ENCODE peak calls at places on chromosomes 4 and X, in four cellular contexts. M is esophagus squamous epithelium, F is lower lobe of right lung, Y is astrocyte. R is an unnamed sample.

GRCh38 chr4:87007345-87008181 is 72.8 kb downstream of the AFF1 start:
- DNase-seq in M (no peak), F (peak; percentile 61), Y (peak; percentile 43), R (peak; percentile 38)

GRCh38 chr4:243407-243806 is 61.9 kb downstream of the ZNF732 start:
- DNase-seq in M (no peak), F (no peak), Y (no peak), R (no peak)

GRCh38 chrX:21700967-21701366 is 42.8 kb upstream of the KLHL34 start:
- DNase-seq in M (no peak), F (no peak), Y (no peak), R (no peak)

GRCh38 chr4:100728861-100729260 is 211.0 kb upstream of the EMCN start:
- DNase-seq in M (no peak), F (no peak), Y (no peak), R (no peak)

GRCh38 chr4:138614462-138615142 is 372.5 kb upstream of the SLC7A11 start:
- DNase-seq in M (no peak), F (no peak), Y (no peak), R (no peak)

GRCh38 chr4:8742546-8742945 is 129.1 kb downstream of the HMX1 start:
- DNase-seq in M (no peak), F (peak; percentile 19), Y (no peak), R (no peak)

GRCh38 chrX:11724122-11725017 is 33.7 kb upstream of the MSL3 start:
- DNase-seq in M (no peak), F (no peak), Y (peak; percentile 9), R (no peak)

GRCh38 chr4:38860788-38861424 is 4.3 kb upstream of the TLR6 start:
- DNase-seq in M (no peak), F (peak; percentile 60), Y (no peak), R (peak; percentile 45)

GRCh38 chr4:162485486-162485885 is 321.7 kb upstream of the FSTL5 start:
- DNase-seq in M (no peak), F (no peak), Y (peak; percentile 63), R (no peak)

GRCh38 chr4:44725166-44725565 is 1.2 kb downstream of the GNPDA2 start:
- DNase-seq in M (no peak), F (no peak), Y (no peak), R (no peak)

GRCh38 chr4:78707793-78708192 is 68.4 kb upstream of the BMP2K start:
- DNase-seq in M (no peak), F (no peak), Y (no peak), R (no peak)

GRCh38 chrX:131577999-131578734 is 34.3 kb downstream of the OR13H1 start:
- DNase-seq in M (no peak), F (no peak), Y (no peak), R (no peak)

GRCh38 chr4:7042697-7043464 is at the start of gene TADA2B:
- DNase-seq in M (peak; percentile 71), F (peak; percentile 98), Y (peak; percentile 93), R (peak; percentile 93)

GRCh38 chrX:103877571-103877970 is 45.5 kb upstream of the RAB9B start:
- DNase-seq in M (no peak), F (no peak), Y (no peak), R (no peak)

GRCh38 chr4:17126306-17126978 is 228.0 kb upstream of the LDB2 start:
- DNase-seq in M (no peak), F (no peak), Y (no peak), R (no peak)

GRCh38 chrX:71661919-71662318 is 5.4 kb upstream of the LOC101059915 start:
- DNase-seq in M (no peak), F (no peak), Y (no peak), R (no peak)

GRCh38 chr4:188041721-188042120 is 46.1 kb downstream of the ZFP42 start:
- DNase-seq in M (no peak), F (no peak), Y (no peak), R (no peak)

GRCh38 chr4:152805818-152806217 is 26.1 kb downstream of the ARFIP1 start:
- DNase-seq in M (no peak), F (no peak), Y (no peak), R (no peak)

GRCh38 chr4:164959896-164960295 is 17.6 kb downstream of the TRIM61 start:
- DNase-seq in M (no peak), F (no peak), Y (no peak), R (no peak)

GRCh38 chr4:140252144-140252741 is 98.3 kb upstream of the MAML3 start:
- DNase-seq in M (no peak), F (peak; percentile 49), Y (peak; percentile 9), R (no peak)

GRCh38 chr4:10565166-10565780 is 108.0 kb upstream of the ZNF518B start:
- DNase-seq in M (no peak), F (no peak), Y (no peak), R (no peak)

GRCh38 chr4:72846280-72847111 is 223.0 kb downstream of the COX18 start:
- DNase-seq in M (no peak), F (no peak), Y (no peak), R (no peak)

GRCh38 chr4:139278450-139278849 is 1.6 kb downstream of the MGARP start:
- DNase-seq in M (no peak), F (no peak), Y (no peak), R (no peak)

GRCh38 chr4:18390655-18391369 is 369.3 kb upstream of the LCORL start:
- DNase-seq in M (no peak), F (no peak), Y (no peak), R (no peak)

GRCh38 chr4:141599853-141600252 is 36.5 kb upstream of the IL15 start:
- DNase-seq in M (no peak), F (no peak), Y (no peak), R (no peak)

GRCh38 chr4:188942606-188943005 is 803.4 kb downstream of the TRIML1 start:
- DNase-seq in M (no peak), F (no peak), Y (no peak), R (no peak)

GRCh38 chrX:30150196-30150895 is 65.0 kb upstream of the MAGEB2 start:
- DNase-seq in M (no peak), F (no peak), Y (no peak), R (no peak)

GRCh38 chr4:53913098-53913497 is 151.3 kb downstream of the CHIC2 start:
- DNase-seq in M (no peak), F (no peak), Y (no peak), R (no peak)

GRCh38 chrX:133983243-133983973 is 2.0 kb downstream of the GPC3 start:
- DNase-seq in M (no peak), F (no peak), Y (no peak), R (no peak)

GRCh38 chrX:9285342-9285771 is 179.5 kb upstream of the TBL1X start:
- DNase-seq in M (no peak), F (no peak), Y (no peak), R (no peak)

GRCh38 chr4:77074961-77075855 is 581 bp downstream of the CCNI start:
- DNase-seq in M (peak; percentile 51), F (peak; percentile 90), Y (peak; percentile 62), R (peak; percentile 83)

GRCh38 chr4:176193898-176194297 is 1.5 kb downstream of the SPATA4 start:
- DNase-seq in M (no peak), F (no peak), Y (peak; percentile 79), R (no peak)

GRCh38 chrX:30504309-30504708 is 73.3 kb downstream of the TASL start:
- DNase-seq in M (no peak), F (no peak), Y (peak; percentile 22), R (no peak)

GRCh38 chrX:110341189-110342035 is 17.2 kb upstream of the RTL9 start:
- DNase-seq in M (no peak), F (no peak), Y (peak; percentile 84), R (no peak)

DNA sequence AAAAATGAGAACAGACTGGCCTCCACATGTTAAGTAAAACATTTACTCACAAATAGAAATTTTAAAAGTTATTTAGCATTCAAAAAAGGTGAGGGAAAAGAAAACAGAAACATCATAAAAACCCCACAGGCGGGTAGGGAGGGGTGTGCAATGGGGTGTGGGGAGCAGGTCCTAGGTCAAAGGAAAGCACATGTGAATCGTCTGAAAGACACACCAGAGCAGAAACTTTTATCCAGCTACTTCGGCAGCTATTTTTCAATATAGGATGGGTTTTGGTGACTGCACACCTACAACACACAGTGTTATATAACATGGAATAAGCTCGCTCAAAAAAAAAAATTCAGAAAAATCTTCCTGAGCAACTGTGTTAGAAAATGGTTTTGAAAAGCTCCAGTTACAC is 1.6 kb downstream of the OTUD4 start:
- DNase-seq in M (no peak), F (no peak), Y (peak; percentile 3), R (no peak)
- H3K27ac ChIP-seq in M (peak overlapping the region; percentile 94), F (peak overlapping the region; percentile 97), Y (peak overlapping the region; percentile 94), R (peak overlapping the region; percentile 90)

GRCh38 chr4:24754586-24754985 is 40.8 kb upstream of the SOD3 start:
- DNase-seq in M (no peak), F (no peak), Y (no peak), R (no peak)
- H3K36me3 ChIP-seq in M (no peaks in the 10 kb centered on the region), F (no peaks in the 10 kb centered on the region), Y (no peaks in the 10 kb centered on the region), R (no peaks in the 10 kb centered on the region)

DNA sequence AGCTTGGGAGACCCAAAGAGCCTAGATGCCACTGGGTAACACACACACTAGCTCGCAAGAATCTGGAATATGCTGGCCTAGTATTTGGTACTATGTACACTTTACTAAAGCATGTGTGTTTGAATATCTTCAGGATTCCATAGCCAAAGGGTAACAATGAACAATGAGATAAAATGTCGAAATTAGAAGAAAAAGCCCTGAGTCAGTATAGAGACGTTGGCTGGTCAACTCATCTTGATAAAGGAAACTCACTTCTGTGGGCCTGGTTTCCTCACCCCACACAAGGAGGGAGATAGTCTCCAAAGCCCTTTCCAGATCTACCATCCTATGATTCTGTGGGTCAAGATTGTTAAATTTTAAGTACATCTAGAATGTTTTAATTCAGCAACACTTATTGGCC is 6.9 kb downstream of the ZDHHC9 start:
- DNase-seq in M (no peak), F (no peak), Y (no peak), R (no peak)
- H3K27ac ChIP-seq in M (no peak overlapping the region), F (no peak overlapping the region), Y (no peak overlapping the region), R (no peak overlapping the region)

DNA sequence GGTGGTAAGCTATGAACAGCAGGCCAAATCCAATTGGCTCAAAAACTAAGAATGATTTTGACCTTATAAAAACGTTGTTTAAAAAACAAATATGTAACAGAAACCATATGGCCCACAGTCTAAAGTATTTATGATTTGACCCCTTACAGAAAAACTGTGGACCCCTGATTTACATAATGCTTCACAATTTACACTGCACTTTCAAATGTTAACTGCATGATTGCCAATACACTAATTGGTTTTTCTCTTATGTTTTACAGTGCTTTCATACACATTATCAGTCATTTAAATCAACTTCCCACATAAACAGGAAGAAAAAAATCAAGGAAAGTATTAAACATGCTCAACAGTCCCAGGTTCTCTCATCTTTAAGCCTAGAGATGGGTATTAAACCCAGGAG is 262.6 kb downstream of the CHIC1 start:
- DNase-seq in M (no peak), F (no peak), Y (no peak), R (no peak)
- H3K36me3 ChIP-seq in M (no peaks in the 10 kb centered on the region), F (no peaks in the 10 kb centered on the region), Y (no peaks in the 10 kb centered on the region), R (no peaks in the 10 kb centered on the region)